ENCODE peak calls at places on chromosomes 6 and 20, in four cellular contexts. Y is OCI-LY7; H is ascending aorta; B is CD8-positive, alpha-beta T cell. I is an unnamed sample. For H3K36me3, the result is how much of the 10 kb centered on the place peaks cover.

GRCh38 chr6:45663181-45664180 is 285.7 kb upstream of the SUPT3H start:
- DNase-seq in B (peak), Y (no peak), H (no peak), I (no peak)

GRCh38 chr20:45867129-45867810 is 9.9 kb downstream of the ZSWIM3 start:
- DNase-seq in B (no peak), Y (no peak), H (no peak), I (no peak)

GRCh38 chr6:116158641-116159040 is 32.7 kb upstream of the COL10A1 start:
- DNase-seq in Y (no peak), H (no peak), B (no peak), I (no peak)

GRCh38 chr6:45757443-45758121 is 258.1 kb downstream of the CLIC5 start:
- DNase-seq in Y (no peak), H (no peak), B (no peak), I (no peak)

GRCh38 chr6:108699290-108700041 is 138.7 kb downstream of the FOXO3 start:
- DNase-seq in B (no peak), H (no peak), Y (no peak), I (no peak)

GRCh38 chr20:43533060-43533459 is 25.6 kb downstream of the L3MBTL1 start:
- DNase-seq in Y (no peak), H (no peak), B (no peak), I (no peak)

GRCh38 chr6:90574610-90575009 is 12.3 kb downstream of the MAP3K7 start:
- DNase-seq in Y (peak), B (no peak), H (no peak), I (no peak)

GRCh38 chr6:52582446-52582845 is 5.6 kb upstream of the TRAM2 start:
- DNase-seq in Y (no peak), B (no peak), H (no peak), I (no peak)

GRCh38 chr6:138509371-138509770 is 10.1 kb upstream of the NHSL1 start:
- DNase-seq in B (peak), Y (peak), H (no peak), I (no peak)

GRCh38 chr20:10802201-10802600 is 128.4 kb upstream of the JAG1 start:
- DNase-seq in H (no peak), B (no peak), Y (no peak), I (no peak)

GRCh38 chr20:49937023-49937929 is 1.1 kb downstream of the RNF114 start:
- DNase-seq in Y (no peak), B (no peak), H (no peak), I (no peak)

GRCh38 chr20:10731190-10731955 is 57.6 kb upstream of the JAG1 start:
- DNase-seq in B (no peak), H (no peak), Y (no peak), I (no peak)

GRCh38 chr6:20605581-20605980 is 71.3 kb downstream of the CDKAL1 start:
- DNase-seq in Y (no peak), H (no peak), B (no peak), I (no peak)

GRCh38 chr6:37713529-37714119 is 15.9 kb upstream of the MDGA1 start:
- DNase-seq in Y (no peak), B (no peak), H (no peak), I (no peak)

GRCh38 chr6:154567695-154568220 is 57.3 kb upstream of the CNKSR3 start:
- DNase-seq in B (no peak), Y (no peak), H (no peak), I (no peak)

GRCh38 chr6:51098801-51099200 is 280.1 kb downstream of the TFAP2B start:
- DNase-seq in B (no peak), Y (no peak), H (no peak), I (no peak)

GRCh38 chr20:13028673-13029072 is 19.9 kb downstream of the SPTLC3 start:
- DNase-seq in Y (no peak), H (no peak), B (no peak), I (no peak)

GRCh38 chr20:59764037-59764436 is 159.7 kb downstream of the PHACTR3 start:
- DNase-seq in Y (no peak), B (no peak), H (no peak), I (no peak)

GRCh38 chr6:165249808-165250207 is 59.6 kb downstream of the C6orf118 start:
- DNase-seq in B (no peak), H (no peak), Y (no peak), I (no peak)

GRCh38 chr20:39277185-39277584 is 315.0 kb downstream of the DHX35 start:
- DNase-seq in H (no peak), Y (no peak), B (no peak), I (no peak)

GRCh38 chr6:165811512-165811911 is 148.5 kb upstream of the PDE10A start:
- DNase-seq in B (no peak), Y (no peak), H (no peak), I (no peak)

DNA sequence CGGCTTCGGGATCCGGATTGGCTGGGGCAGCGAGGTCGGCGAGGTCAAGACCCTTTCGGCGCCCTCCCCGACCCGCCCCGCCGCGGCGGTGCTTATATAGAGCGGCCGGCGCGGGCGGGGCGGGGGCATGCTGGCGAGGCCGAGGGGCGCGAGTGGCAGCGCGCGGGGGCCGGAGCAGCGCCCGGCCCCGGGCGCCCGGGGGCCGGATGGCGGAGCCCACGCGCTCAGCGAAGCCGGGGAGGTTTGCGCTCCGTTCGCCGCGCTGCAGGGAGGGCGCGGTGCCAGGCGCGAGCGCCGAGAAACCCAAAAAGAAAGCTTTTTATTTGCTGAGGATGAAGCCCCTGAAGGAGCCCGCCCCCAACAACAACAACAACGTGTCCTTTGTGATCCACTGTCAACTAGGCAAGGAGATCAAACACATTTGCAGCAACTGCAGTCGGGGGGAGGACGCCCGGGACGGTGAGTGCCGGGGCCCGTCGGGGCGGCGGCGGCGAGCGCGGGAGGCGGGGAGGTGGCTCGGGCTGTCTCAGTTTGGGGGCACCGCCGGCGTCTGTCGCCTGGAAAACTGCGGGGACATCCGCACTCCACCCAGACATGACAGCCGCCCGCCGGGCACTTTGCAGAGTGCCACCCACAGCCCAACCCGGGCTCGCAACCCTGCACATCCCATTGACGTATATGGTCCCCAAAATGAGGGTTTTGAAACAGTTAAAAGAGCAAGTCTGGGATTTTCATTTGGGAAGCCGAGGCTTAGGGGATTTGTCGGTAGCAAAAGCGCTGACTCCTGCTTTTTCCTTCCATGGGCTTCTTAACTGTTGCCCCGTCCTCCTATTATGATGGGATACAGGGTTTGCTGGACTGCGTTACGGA is 297.3 kb downstream of the PHACTR1 start:
- DNase-seq in Y (no peak), H (no peak), B (no peak), I (no peak)
- H3K4me3 ChIP-seq in Y (no peak), H (peak), B (no peak), I (peak)

DNA sequence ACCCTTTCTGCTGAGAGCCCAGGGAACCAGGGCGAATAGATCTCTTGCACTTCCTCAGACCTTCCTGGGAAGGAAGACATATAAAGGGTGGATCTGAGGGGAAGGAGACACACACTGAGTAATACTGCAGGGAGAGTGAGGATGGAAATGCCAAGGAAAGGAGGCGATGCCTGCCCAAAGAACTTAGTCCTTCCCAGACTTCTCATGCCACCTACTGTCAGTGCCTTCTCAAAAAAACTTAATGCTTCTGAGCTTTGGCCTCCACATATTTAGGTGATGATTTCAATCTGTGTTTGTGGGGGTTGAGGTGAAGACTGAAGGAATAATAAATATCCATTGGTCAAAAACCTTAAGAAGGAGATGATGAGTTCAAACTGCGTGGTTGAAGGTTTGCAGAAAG is 9.7 kb downstream of the BTN3A1 start:
- DNase-seq in H (no peak), B (no peak), Y (no peak), I (no peak)
- TF ChIP-seq CTCF in H (no peak), B (no peak), Y (no peak), I (no peak)

GRCh38 chr20:64037199-64037497 is 1.2 kb downstream of the C20orf204 start:
- DNase-seq in Y (no peak), B (no peak), H (no peak), I (no peak)
- H3K36me3 ChIP-seq in Y (under half), B (under half), H (under half), I (under half)

GRCh38 chr6:105775095-105775494 is 311.0 kb upstream of the PRDM1 start:
- DNase-seq in H (no peak), B (no peak), Y (no peak), I (no peak)
- H3K4me3 ChIP-seq in H (no peak), B (no peak), Y (no peak), I (no peak)

GRCh38 chr20:57330998-57331397 is 1.4 kb downstream of the SPO11 start:
- DNase-seq in Y (no peak), B (no peak), H (no peak), I (no peak)

GRCh38 chr20:57329608-57330221 is at the start of gene SPO11:
- DNase-seq in B (no peak), H (no peak), Y (peak), I (no peak)

GRCh38 chr20:57332105-57333089 is 2.8 kb downstream of the SPO11 start:
- DNase-seq in H (no peak), Y (peak), B (no peak), I (no peak)

GRCh38 chr20:57335392-57335791 is 5.8 kb downstream of the SPO11 start:
- DNase-seq in B (no peak), Y (peak), H (no peak), I (no peak)
- TF ChIP-seq CTCF in B (no peak), Y (peak), H (no peak), I (no peak)

GRCh38 chr20:3188823-3189413 is 15.6 kb downstream of the DDRGK1 start:
- DNase-seq in Y (no peak), H (no peak), B (no peak), I (no peak)

GRCh38 chr20:3190681-3191111 is 13.8 kb downstream of the DDRGK1 start:
- DNase-seq in B (no peak), H (no peak), Y (no peak), I (no peak)

GRCh38 chr20:3193806-3194616 is 10.5 kb downstream of the DDRGK1 start:
- DNase-seq in Y (no peak), B (no peak), H (no peak), I (no peak)

GRCh38 chr20:3192226-3193015 is 12.1 kb downstream of the DDRGK1 start:
- DNase-seq in B (no peak), H (no peak), Y (no peak), I (no peak)

DNA sequence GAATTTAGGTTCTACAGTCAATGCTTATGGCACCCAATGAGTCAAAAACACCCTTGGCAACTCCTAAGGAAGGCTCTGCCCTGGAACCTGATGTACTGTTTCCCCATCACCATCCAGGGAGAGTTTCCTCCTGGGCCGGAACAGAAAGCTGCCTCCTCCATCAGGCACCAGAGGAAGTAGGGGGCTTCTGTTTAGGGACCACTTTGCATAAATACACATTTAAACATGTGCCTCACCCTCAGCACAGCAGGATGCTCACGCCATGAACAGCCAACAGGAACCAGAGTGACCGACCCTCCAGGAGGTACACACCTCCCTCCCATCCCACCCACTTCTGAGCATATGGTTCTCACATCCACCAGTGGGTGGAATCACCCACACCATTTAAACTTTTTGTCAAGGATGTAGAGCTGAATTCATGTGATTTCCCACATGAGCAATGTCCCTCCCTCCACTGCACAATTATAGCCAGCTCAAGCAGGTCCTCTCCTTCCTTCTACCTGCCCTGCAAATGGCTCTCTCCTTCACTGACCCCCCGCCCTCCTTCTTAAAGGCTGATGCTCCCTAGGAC is 14.8 kb downstream of the DDRGK1 start:
- DNase-seq in B (no peak), Y (no peak), H (no peak), I (no peak)
- H3K36me3 ChIP-seq in B (under half), Y (under half), H (half or more), I (half or more)

GRCh38 chr6:11277275-11278206 is 45.1 kb upstream of the NEDD9 start:
- DNase-seq in Y (no peak), B (no peak), H (no peak), I (no peak)
- H3K4me3 ChIP-seq in Y (no peak), B (no peak), H (no peak), I (no peak)

GRCh38 chr6:95819461-95819860 is 196.3 kb upstream of the FUT9 start:
- DNase-seq in B (no peak), Y (no peak), H (no peak), I (no peak)

GRCh38 chr6:95815389-95816056 is 200.3 kb upstream of the FUT9 start:
- DNase-seq in Y (no peak), H (no peak), B (no peak), I (no peak)

DNA sequence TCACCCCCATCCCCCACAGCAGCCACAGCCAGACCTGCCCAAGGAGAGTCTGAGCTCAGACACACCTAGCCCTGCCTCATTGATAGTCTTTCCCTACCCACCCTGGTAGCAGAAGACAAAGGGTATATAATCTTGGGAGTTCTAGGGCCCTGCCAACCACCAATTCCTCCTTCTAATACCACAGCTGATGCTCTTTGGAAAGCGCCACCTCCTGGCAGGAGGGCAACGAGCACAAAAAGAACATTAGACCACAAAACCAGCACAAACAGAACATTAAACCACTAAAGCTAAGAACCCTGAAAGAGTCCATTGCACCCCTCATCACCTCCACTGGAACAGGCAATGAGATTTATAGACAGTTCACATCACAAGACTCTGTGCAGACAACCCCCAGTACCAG is 195.8 kb upstream of the FUT9 start:
- DNase-seq in B (no peak), H (no peak), Y (peak), I (no peak)
- TF ChIP-seq CTCF in B (no peak), H (no peak), Y (peak), I (no peak)

GRCh38 chr20:25285856-25286798 is 38.2 kb downstream of the PYGB start:
- DNase-seq in Y (no peak), H (peak), B (no peak), I (no peak)
- H3K36me3 ChIP-seq in Y (under half), H (half or more), B (under half), I (half or more)

I was measured in thoracic aorta.